ENCODE peak calls at places on chromosomes 13 and 19, in nine cellular contexts. K is WTC11; T is activated CD8-positive, alpha-beta memory T cell treated with anti-CD3 and anti-CD28 coated beads, Interleukin-2, amount 10 ng/mL, durations not matched to agents 7 days and 5 days; L is Caco-2; H is AG04450; G is NAMALWA; Y is midbrain; E is NCI-H1092 treated with DMSO at 0.1 percent for 48 hours; M is mesothelial cell of epicardium. B is an unnamed sample.

GRCh38 chr13:58963321-58963720 is 1200.4 kb downstream of the DIAPH3 start:
- DNase-seq in E (no peak), H (no peak), L (no peak), T (no peak), Y (no peak), K (no peak), M (no peak), G (no peak), B (no peak)

GRCh38 chr19:4866595-4867424 is 657 bp downstream of the PLIN3 start:
- DNase-seq in E (no peak), Y (no peak), T (peak; percentile 69), M (peak; percentile 58), H (no peak), K (peak; percentile 67), G (peak; percentile 71), L (peak; percentile 46), B (no peak)

GRCh38 chr13:94703271-94703670 is 9.1 kb downstream of the SOX21 start:
- DNase-seq in K (peak; percentile 47), E (no peak), T (no peak), L (no peak), G (no peak), H (no peak), Y (no peak), M (no peak), B (no peak)

GRCh38 chr13:60484865-60485264 is 87.8 kb downstream of the TDRD3 start:
- DNase-seq in M (no peak), T (no peak), H (no peak), G (no peak), Y (no peak), E (no peak), L (no peak), K (no peak), B (no peak)

GRCh38 chr19:41588497-41589209 is 12.7 kb downstream of the CEACAM21 start:
- DNase-seq in G (peak; percentile 43), M (no peak), T (peak; percentile 61), K (peak; percentile 69), H (no peak), L (peak; percentile 67), Y (no peak), E (no peak), B (no peak)

GRCh38 chr19:31528261-31528660 is 179.0 kb upstream of the TSHZ3 start:
- DNase-seq in M (peak; percentile 9), Y (no peak), H (no peak), E (no peak), T (no peak), K (no peak), G (no peak), L (no peak), B (no peak)

GRCh38 chr19:16202320-16203255 is 4.9 kb downstream of the AP1M1 start:
- DNase-seq in H (no peak), G (no peak), T (no peak), M (no peak), K (no peak), E (no peak), Y (no peak), L (no peak), B (no peak)

GRCh38 chr13:27372896-27373295 is 51.5 kb upstream of the GTF3A start:
- DNase-seq in K (peak; percentile 41), G (no peak), T (no peak), L (peak; percentile 75), H (no peak), E (peak; percentile 96), Y (no peak), M (no peak), B (no peak)

GRCh38 chr19:1360818-1361461 is 22.8 kb upstream of the NDUFS7 start:
- DNase-seq in E (peak; percentile 55), H (peak; percentile 58), G (no peak), L (no peak), Y (peak; percentile 90), T (no peak), K (no peak), M (no peak), B (no peak)

GRCh38 chr13:114320065-114320464 is 5.8 kb downstream of the CHAMP1 start:
- DNase-seq in M (no peak), Y (no peak), K (no peak), G (no peak), E (no peak), L (no peak), H (no peak), T (no peak), B (no peak)

GRCh38 chr13:36130542-36131214 is 504 bp downstream of the DCLK1 start:
- DNase-seq in L (no peak), E (peak; percentile 51), M (peak; percentile 51), Y (no peak), T (no peak), K (peak; percentile 59), G (no peak), H (no peak), B (no peak)

GRCh38 chr13:100394005-100394695 is 194.4 kb downstream of the GGACT start:
- DNase-seq in M (no peak), L (no peak), K (no peak), E (no peak), H (peak; percentile 61), T (peak; percentile 70), G (no peak), Y (no peak), B (no peak)